ENCODE peak calls at places on chromosomes 3 and 15, in four cellular contexts. S is foreskin fibroblast, D is tibial nerve, P is A673. W is an unnamed sample.

GRCh38 chr15:67003586-67003985 is 61.8 kb upstream of the SMAD3 start:
- DNase-seq in P (no peak), D (no peak), S (no peak), W (no peak)

GRCh38 chr3:47475029-47475569 is 642 bp downstream of the SCAP start:
- DNase-seq in S (peak), P (peak), D (no peak), W (no peak)

GRCh38 chr3:153160451-153161137 is 1.4 kb upstream of the RAP2B start:
- DNase-seq in P (peak), S (peak), D (peak), W (no peak)

GRCh38 chr3:54577313-54577712 is 350.5 kb downstream of the LRTM1 start:
- DNase-seq in P (no peak), D (no peak), S (no peak), W (no peak)

GRCh38 chr3:54536450-54536849 is 391.4 kb downstream of the LRTM1 start:
- DNase-seq in D (no peak), P (no peak), S (no peak), W (no peak)

GRCh38 chr3:191235331-191236314 is 36.6 kb downstream of the OSTN start:
- DNase-seq in S (peak), D (no peak), P (no peak), W (no peak)

GRCh38 chr3:73255609-73256029 is 194.2 kb downstream of the EBLN2 start:
- DNase-seq in S (peak), D (no peak), P (peak), W (no peak)

GRCh38 chr3:43641306-43642114 is 19.7 kb upstream of the ANO10 start:
- DNase-seq in P (no peak), D (no peak), S (no peak), W (no peak)

GRCh38 chr3:141279074-141279945 is 47.7 kb downstream of the PXYLP1 start:
- DNase-seq in P (peak), S (no peak), D (no peak), W (peak)

GRCh38 chr3:141277451-141277850 is 45.8 kb downstream of the PXYLP1 start:
- DNase-seq in D (no peak), S (no peak), P (no peak), W (no peak)

GRCh38 chr3:141278196-141279073 is 46.8 kb downstream of the PXYLP1 start:
- DNase-seq in P (no peak), D (no peak), S (no peak), W (no peak)

GRCh38 chr3:141280086-141280485 is 48.5 kb downstream of the PXYLP1 start:
- DNase-seq in S (peak), D (no peak), P (no peak), W (no peak)

GRCh38 chr3:141280690-141281089 is 49.1 kb downstream of the PXYLP1 start:
- DNase-seq in D (no peak), S (no peak), P (no peak), W (no peak)
- TF ChIP-seq CTCF in D (no peak), S (no peak), P (no peak), W (no peak)

DNA sequence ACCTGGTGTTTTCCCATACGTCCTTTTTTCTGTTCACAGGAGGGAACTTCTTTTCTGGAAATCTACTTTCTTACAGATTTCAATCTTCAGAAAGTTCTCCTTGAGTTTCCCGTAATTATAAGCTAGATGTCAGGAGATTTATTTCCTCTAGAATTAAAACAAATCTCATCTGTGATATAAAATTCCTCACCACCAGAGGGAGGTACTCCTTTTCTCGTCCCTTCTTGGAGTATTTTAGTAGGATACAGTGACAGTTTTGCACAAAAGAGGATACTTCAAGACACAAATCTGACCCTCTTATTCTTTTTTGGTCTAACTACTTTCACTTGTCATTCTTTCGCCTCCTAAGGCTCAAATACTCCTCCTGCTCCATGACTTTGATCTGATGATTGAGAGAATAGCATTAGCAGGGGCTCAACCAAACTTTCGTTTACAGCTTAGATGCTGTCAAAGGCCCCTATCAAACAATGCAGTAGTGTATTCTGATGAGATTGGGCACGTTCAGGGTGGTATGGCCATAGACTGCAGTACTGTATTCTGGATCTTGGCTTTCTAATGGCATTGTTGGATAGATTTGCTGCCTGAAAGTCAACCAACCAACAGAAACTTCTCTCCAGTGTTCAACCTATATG is 38.0 kb downstream of the TMEM41A start:
- DNase-seq in S (peak), P (peak), D (no peak), W (no peak)
- TF ChIP-seq CTCF in S (peak), P (peak), D (no peak), W (peak)

GRCh38 chr3:170499562-170500156 is 81.0 kb downstream of the CLDN11 start:
- DNase-seq in S (peak), D (no peak), P (peak), W (peak)
- TF ChIP-seq CTCF in S (peak), D (peak), P (peak), W (peak)

GRCh38 chr15:91950631-91951384 is 97.3 kb downstream of the SLCO3A1 start:
- DNase-seq in S (no peak), D (no peak), P (no peak), W (no peak)
- TF ChIP-seq CTCF in S (no peak), D (no peak), P (no peak), W (no peak)

GRCh38 chr3:79015854-79016253 is 751.9 kb downstream of the ROBO1 start:
- DNase-seq in D (no peak), S (no peak), P (no peak), W (no peak)

GRCh38 chr3:79019137-79019923 is 748.5 kb downstream of the ROBO1 start:
- DNase-seq in P (peak), S (peak), D (peak), W (peak)

GRCh38 chr3:79016587-79017380 is 751.0 kb downstream of the ROBO1 start:
- DNase-seq in P (no peak), S (no peak), D (no peak), W (no peak)

GRCh38 chr3:79019924-79020173 is 747.9 kb downstream of the ROBO1 start:
- DNase-seq in P (no peak), S (no peak), D (no peak), W (no peak)

GRCh38 chr3:79018671-79019136 is 749.1 kb downstream of the ROBO1 start:
- DNase-seq in P (peak), S (peak), D (no peak), W (no peak)
- TF ChIP-seq CTCF in P (peak), S (peak), D (no peak), W (peak)

GRCh38 chr3:117104792-117105191 is 395.2 kb downstream of the TUSC7 start:
- DNase-seq in S (no peak), P (no peak), D (no peak), W (no peak)

GRCh38 chr3:117104381-117104780 is 394.8 kb downstream of the TUSC7 start:
- DNase-seq in P (no peak), D (no peak), S (peak), W (no peak)

GRCh38 chr3:117101697-117102096 is 392.1 kb downstream of the TUSC7 start:
- DNase-seq in S (peak), D (no peak), P (no peak), W (no peak)

GRCh38 chr3:117102441-117102840 is 392.9 kb downstream of the TUSC7 start:
- DNase-seq in S (no peak), D (no peak), P (no peak), W (no peak)

GRCh38 chr3:117103645-117104044 is 394.1 kb downstream of the TUSC7 start:
- DNase-seq in S (no peak), D (no peak), P (no peak), W (no peak)
- TF ChIP-seq CTCF in S (no peak), D (no peak), P (peak), W (no peak)

DNA sequence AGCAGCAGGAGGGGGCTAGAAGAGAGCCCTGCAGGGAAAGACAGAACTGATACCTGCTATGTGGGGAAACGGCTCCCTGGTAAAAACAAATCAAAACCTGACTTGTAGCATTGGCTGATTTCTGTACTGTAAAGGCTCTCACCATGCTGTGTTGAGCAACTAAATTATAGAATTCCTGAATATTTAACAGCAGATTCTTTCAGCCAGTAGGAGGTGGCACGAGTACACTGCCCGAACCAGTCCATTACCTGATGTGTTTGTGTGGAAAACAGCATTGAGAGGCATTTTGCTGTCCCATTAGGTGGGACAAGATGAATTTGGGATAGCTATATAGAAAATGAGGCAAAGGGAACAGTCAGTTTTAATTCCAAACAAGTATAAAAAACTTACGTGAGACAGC is 201.2 kb downstream of the ATP10A start:
- DNase-seq in P (no peak), S (no peak), D (no peak), W (no peak)
- TF ChIP-seq CTCF in P (no peak), S (peak), D (no peak), W (no peak)

DNA sequence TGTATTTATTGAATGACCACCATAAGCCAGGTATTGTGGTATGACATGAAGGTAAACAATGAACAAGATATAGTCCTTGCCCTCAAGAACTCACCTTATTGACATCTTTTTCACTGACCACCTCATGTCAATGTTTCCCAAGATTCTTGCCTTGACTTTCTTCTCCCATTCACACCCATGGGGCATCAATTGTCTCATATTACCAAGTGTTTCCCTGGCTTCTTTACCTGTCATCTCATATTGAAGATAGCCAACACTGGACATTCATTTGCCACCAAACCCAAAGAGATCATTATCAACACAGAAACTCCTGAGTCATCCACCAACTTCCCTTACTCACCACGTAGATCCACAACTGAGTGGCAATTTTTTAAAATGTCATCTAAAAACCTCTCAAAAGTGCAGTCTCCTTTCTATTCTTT is 2.2 kb downstream of the EFHB start:
- DNase-seq in D (no peak), S (peak), P (no peak), W (no peak)
- TF ChIP-seq CTCF in D (no peak), S (no peak), P (no peak), W (no peak)

W was measured in D721Med.